ENCODE peak calls at places on chromosomes 12 and 14, in six cellular contexts. Z is cardiac muscle cell, T is Panc1, P is body of pancreas, X is lung, W is IMR-90. B is an unnamed sample.

GRCh38 chr14:68679301-68679700 is 113.6 kb downstream of the ZFP36L1 start:
- DNase-seq in W (no peak), Z (no peak), P (no peak), T (no peak), X (no peak), B (no peak)

GRCh38 chr12:17577405-17577804 is 512.6 kb downstream of the RERGL start:
- DNase-seq in T (no peak), X (no peak), Z (no peak), W (no peak), P (no peak), B (no peak)

GRCh38 chr12:95582230-95583058 is 31.2 kb upstream of the USP44 start:
- DNase-seq in X (no peak), W (peak; percentile 77), T (no peak), Z (peak; percentile 61), P (no peak), B (peak; percentile 27)

GRCh38 chr12:175250-175649 is 38.7 kb downstream of the SLC6A12 start:
- DNase-seq in P (no peak), T (no peak), W (no peak), Z (peak; percentile 33), X (no peak), B (no peak)

GRCh38 chr12:124938606-124939427 is 24.4 kb upstream of the UBC start:
- DNase-seq in T (no peak), X (peak; percentile 54), Z (peak; percentile 89), W (peak; percentile 88), P (peak; percentile 79), B (peak; percentile 85)

GRCh38 chr12:95547522-95548055 is 3.7 kb downstream of the USP44 start:
- DNase-seq in T (no peak), P (peak; percentile 52), W (peak; percentile 96), X (peak; percentile 71), Z (peak; percentile 40), B (no peak)

GRCh38 chr12:109458086-109458485 is 19.0 kb downstream of the KCTD10 start:
- DNase-seq in X (no peak), Z (peak; percentile 68), W (peak; percentile 84), P (no peak), T (no peak), B (no peak)

GRCh38 chr14:99772371-99773283 is 20.6 kb upstream of the EML1 start:
- DNase-seq in P (no peak), W (no peak), X (no peak), Z (no peak), T (no peak), B (no peak)

GRCh38 chr12:131152587-131152986 is 198.9 kb downstream of the ADGRD1 start:
- DNase-seq in P (no peak), Z (no peak), T (no peak), X (no peak), W (no peak), B (no peak)

GRCh38 chr14:92646952-92647461 is 101.4 kb downstream of the LGMN start:
- DNase-seq in Z (peak; percentile 96), X (no peak), P (no peak), T (no peak), W (peak; percentile 94), B (no peak)

DNA sequence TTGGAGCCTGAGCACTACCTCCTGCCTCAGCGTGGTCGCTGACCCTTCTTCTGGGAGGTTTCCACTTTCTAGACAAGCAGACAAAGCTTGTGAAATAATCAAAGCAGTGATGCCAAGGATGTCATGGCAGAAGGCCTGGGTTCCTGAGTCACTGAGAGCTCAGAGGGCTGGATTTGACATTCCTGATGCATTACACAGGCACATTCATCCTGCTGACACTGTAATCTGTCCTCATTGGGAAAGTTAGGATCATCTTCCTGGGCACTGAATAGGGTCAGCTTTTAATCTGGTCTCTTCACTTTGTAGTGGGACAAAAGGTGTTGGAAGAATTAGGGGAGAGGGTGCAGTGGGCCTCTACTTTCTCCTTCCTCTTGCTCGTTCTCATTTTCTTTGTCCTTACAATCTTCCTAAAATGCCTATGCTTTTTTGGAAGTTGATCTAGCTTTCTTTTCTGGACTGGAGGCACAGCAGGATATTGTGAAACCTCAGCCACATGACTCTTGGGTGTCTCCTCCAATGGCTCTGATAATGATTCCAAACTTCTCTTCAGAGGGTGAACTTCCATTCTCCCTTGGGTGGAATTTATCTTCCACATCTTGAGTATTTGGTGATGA is 29.6 kb downstream of the EEA1 start:
- DNase-seq in T (peak; percentile 91), P (peak; percentile 68), W (peak; percentile 99), X (peak; percentile 69), Z (peak; percentile 98), B (peak; percentile 95)
- H3K27ac ChIP-seq in T (peak overlapping the region; percentile 66), P (peak overlapping the region; percentile 47), W (peak overlapping the region; percentile 44), X (peak overlapping the region; percentile 21), Z (peak overlapping the region; percentile 75), B (peak overlapping the region; percentile 80)

GRCh38 chr12:113075137-113075683 is 18.7 kb downstream of the DTX1 start:
- DNase-seq in T (no peak), W (no peak), Z (no peak), X (no peak), P (no peak), B (no peak)

GRCh38 chr12:113080692-113081091 is 24.2 kb downstream of the DTX1 start:
- DNase-seq in X (no peak), P (no peak), W (no peak), Z (no peak), T (no peak), B (no peak)

GRCh38 chr12:113073586-113073985 is 17.1 kb downstream of the DTX1 start:
- DNase-seq in X (no peak), W (no peak), Z (no peak), P (no peak), T (no peak), B (no peak)

GRCh38 chr12:113077859-113078256 is 21.3 kb downstream of the DTX1 start:
- DNase-seq in W (no peak), P (no peak), T (no peak), Z (no peak), X (no peak), B (no peak)

DNA sequence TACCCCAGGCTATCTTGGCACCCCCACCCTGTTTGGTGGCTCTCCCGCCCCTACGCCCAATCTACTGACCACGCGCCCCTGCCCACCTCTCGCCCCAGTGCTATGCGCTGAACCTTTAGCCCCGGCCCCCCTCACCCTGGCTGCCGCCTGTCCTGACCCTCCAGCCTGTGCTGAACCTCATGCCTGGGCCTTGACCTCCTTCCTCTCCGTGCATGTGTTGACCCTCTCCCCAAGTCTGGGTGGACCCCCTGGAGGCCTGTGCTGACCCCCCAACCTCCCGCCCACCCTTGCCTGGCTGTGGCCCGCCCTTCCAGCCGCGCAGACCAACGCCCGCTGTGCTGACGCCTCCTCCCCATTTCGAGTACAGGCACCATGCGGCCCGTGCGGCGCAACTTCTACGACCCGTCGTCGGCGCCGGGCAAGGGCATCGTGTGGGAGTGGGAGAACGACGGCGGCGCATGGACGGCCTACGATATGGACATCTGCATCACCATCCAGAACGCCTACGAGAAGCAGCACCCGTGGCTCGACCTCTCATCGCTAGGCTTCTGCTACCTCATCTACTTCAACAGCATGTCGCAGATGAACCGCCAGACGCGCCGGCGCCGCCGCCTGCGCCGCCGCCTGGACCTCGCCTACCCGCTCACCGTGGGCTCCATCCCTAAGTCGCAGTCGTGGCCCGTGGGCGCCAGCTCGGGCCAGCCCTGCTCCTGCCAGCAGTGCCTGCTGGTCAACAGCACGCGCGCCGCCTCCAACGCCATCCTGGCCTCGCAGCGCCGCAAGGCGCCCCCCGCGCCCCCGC is 20.7 kb downstream of the DTX1 start:
- DNase-seq in P (no peak), X (no peak), Z (no peak), T (no peak), W (no peak), B (no peak)
- H3K4me1 ChIP-seq in P (peaks cover 2% of the 10 kb centered on the region), X (peaks cover 2% of the 10 kb centered on the region), Z (no peaks in the 10 kb centered on the region), T (no peaks in the 10 kb centered on the region), W (no peaks in the 10 kb centered on the region), B (no peaks in the 10 kb centered on the region)

GRCh38 chr12:51240971-51241370 is 2.3 kb downstream of the DAZAP2 start:
- DNase-seq in T (no peak), Z (no peak), X (no peak), W (peak; percentile 83), P (no peak), B (peak; percentile 58)

GRCh38 chr12:51242896-51243295 is 4.3 kb downstream of the DAZAP2 start:
- DNase-seq in T (no peak), Z (no peak), X (no peak), W (no peak), P (no peak), B (no peak)

GRCh38 chr12:51242150-51242549 is 3.5 kb downstream of the DAZAP2 start:
- DNase-seq in W (no peak), X (no peak), T (no peak), P (peak; percentile 45), Z (no peak), B (no peak)

GRCh38 chr12:51238037-51238509 is 553 bp upstream of the DAZAP2 start:
- DNase-seq in T (no peak), Z (no peak), W (no peak), X (no peak), P (peak; percentile 61), B (peak; percentile 17)

DNA sequence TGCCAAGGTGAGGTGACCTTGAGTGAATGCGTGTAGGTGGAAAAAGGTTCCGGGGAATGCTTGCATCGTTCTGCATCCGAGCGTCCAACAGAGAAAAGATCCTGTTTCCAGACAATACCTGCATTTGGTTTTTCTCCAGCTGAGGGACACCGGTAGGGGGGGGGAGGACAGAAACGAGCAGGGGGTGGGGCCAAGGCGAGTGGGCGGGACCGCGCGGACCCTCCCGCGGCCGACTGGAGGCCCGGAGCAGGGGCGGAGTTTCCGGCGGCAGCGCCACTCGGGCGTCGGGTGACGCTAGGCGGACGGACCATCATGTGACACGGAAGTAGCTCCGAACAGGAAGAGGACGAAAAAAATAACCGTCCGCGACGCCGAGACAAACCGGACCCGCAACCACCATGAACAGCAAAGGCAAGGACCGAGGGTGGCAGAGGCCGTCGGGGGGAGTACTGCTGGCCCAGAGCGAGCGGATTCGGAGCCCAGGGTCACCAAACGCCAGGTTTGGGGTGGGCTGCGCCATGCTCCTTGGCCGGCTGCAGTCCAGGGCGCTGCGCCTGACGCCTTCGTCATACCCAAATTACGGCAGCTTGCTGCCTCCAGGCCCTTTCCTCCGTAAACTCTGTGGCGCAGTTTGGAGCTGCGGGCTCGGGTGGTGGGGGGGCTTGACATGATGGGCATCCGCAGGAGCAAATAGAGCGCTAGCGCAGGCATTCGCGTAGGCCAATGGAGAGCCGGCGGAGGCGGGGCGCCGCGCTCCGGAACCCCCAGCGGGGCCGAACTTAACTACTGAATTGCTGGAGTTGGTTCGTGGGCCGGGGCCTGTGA is at the start of gene DAZAP2:
- DNase-seq in T (peak; percentile 82), P (peak; percentile 99), X (peak; percentile 97), W (peak; percentile 94), Z (peak; percentile 98), B (peak; percentile 72)
- TF ChIP-seq CTCF in T (no peak), P (peak; percentile 45), X (no peak), W (no peak), Z (peak; percentile 5), B (peak; percentile 33)

GRCh38 chr12:88658009-88658408 is 77.7 kb upstream of the KITLG start:
- DNase-seq in W (no peak), X (no peak), Z (peak; percentile 58), P (no peak), T (no peak), B (peak; percentile 61)

GRCh38 chr12:88663001-88663400 is 82.7 kb upstream of the KITLG start:
- DNase-seq in T (no peak), X (no peak), Z (peak; percentile 14), W (peak; percentile 27), P (no peak), B (no peak)

GRCh38 chr12:88665051-88665450 is 84.8 kb upstream of the KITLG start:
- DNase-seq in W (peak; percentile 72), T (no peak), Z (peak; percentile 41), P (no peak), X (no peak), B (no peak)

DNA sequence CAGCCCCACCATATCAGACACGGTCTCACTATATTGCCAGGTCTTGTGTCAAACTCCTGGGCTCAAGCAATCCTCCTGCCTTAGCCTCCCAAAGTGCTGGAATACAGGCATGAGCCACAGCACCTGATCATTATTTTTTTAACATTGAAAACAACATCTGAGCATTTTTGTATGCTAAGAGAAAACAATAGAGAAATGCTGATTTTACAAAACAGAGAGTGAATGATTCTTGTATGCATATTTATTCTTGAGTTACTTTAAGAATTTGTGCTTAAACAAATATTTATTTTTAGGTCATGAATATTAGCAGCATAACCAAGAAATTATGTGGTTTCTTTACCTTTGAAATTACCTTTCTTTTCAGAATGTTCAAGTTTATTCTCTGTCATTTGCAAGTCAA is 81.8 kb upstream of the KITLG start:
- DNase-seq in X (no peak), P (no peak), W (no peak), Z (no peak), T (no peak), B (no peak)
- H3K27ac ChIP-seq in X (no peak overlapping the region), P (no peak overlapping the region), W (no peak overlapping the region), Z (no peak overlapping the region), T (no peak overlapping the region), B (no peak overlapping the region)